ENCODE peak calls at places on chromosomes 13 and 19, in five cellular contexts. One of them, this sample, is unnamed.

GRCh38 chr13:110436786-110437370 is 124.6 kb downstream of the RAB20 start:
- DNase-seq in neuronal stem cell: no peak
- DNase-seq in mesenchymal stem cell: no peak
- DNase-seq in mesendoderm: no peak
- DNase-seq in astrocyte: no peak
- DNase-seq in this sample: no peak

GRCh38 chr19:35557539-35558399 is 5.7 kb downstream of the ATP4A start:
- DNase-seq in mesendoderm: peak
- DNase-seq in mesenchymal stem cell: peak
- DNase-seq in astrocyte: peak
- DNase-seq in neuronal stem cell: peak
- DNase-seq in this sample: peak

GRCh38 chr13:30679483-30680330 is 55.6 kb upstream of the ALOX5AP start:
- DNase-seq in neuronal stem cell: no peak
- DNase-seq in mesendoderm: peak
- DNase-seq in mesenchymal stem cell: peak
- DNase-seq in astrocyte: no peak
- DNase-seq in this sample: no peak

GRCh38 chr13:112616586-112617381 is 28.8 kb upstream of the TUBGCP3 start:
- DNase-seq in astrocyte: peak
- DNase-seq in neuronal stem cell: no peak
- DNase-seq in mesendoderm: peak
- DNase-seq in mesenchymal stem cell: peak
- DNase-seq in this sample: peak

GRCh38 chr19:51082641-51083040 is at the start of gene KLK14:
- DNase-seq in mesendoderm: no peak
- DNase-seq in mesenchymal stem cell: no peak
- DNase-seq in neuronal stem cell: no peak
- DNase-seq in astrocyte: no peak
- DNase-seq in this sample: no peak

GRCh38 chr19:5215431-5215830 is 125.2 kb downstream of the PTPRS start:
- DNase-seq in neuronal stem cell: no peak
- DNase-seq in mesenchymal stem cell: no peak
- DNase-seq in astrocyte: no peak
- DNase-seq in mesendoderm: no peak
- DNase-seq in this sample: no peak

GRCh38 chr13:64925284-64925683 is 2304.9 kb downstream of the PCDH9 start:
- DNase-seq in mesenchymal stem cell: peak
- DNase-seq in neuronal stem cell: peak
- DNase-seq in mesendoderm: peak
- DNase-seq in astrocyte: no peak
- DNase-seq in this sample: no peak

GRCh38 chr13:114092468-114092867 is 40.0 kb downstream of the RASA3 start:
- DNase-seq in astrocyte: no peak
- DNase-seq in mesenchymal stem cell: no peak
- DNase-seq in mesendoderm: no peak
- DNase-seq in neuronal stem cell: no peak
- DNase-seq in this sample: no peak

GRCh38 chr13:39353988-39354387 is 249.0 kb downstream of the LHFPL6 start:
- DNase-seq in neuronal stem cell: no peak
- DNase-seq in mesendoderm: no peak
- DNase-seq in astrocyte: peak
- DNase-seq in mesenchymal stem cell: peak
- DNase-seq in this sample: peak

GRCh38 chr13:63088226-63088625 is 1672.6 kb upstream of the PCDH20 start:
- DNase-seq in mesendoderm: no peak
- DNase-seq in mesenchymal stem cell: peak
- DNase-seq in neuronal stem cell: no peak
- DNase-seq in astrocyte: peak
- DNase-seq in this sample: no peak

GRCh38 chr19:6680141-6680540 is 10.2 kb upstream of the TNFSF14 start:
- DNase-seq in mesendoderm: no peak
- DNase-seq in neuronal stem cell: no peak
- DNase-seq in mesenchymal stem cell: no peak
- DNase-seq in astrocyte: no peak
- DNase-seq in this sample: peak

GRCh38 chr19:39499082-39499642 is 415 bp downstream of the DLL3 start:
- DNase-seq in mesenchymal stem cell: peak
- DNase-seq in astrocyte: no peak
- DNase-seq in mesendoderm: peak
- DNase-seq in neuronal stem cell: no peak
- DNase-seq in this sample: peak
- H3K4me2 ChIP-seq in mesenchymal stem cell: peak
- H3K4me2 ChIP-seq in astrocyte: peak
- H3K4me2 ChIP-seq in mesendoderm: peak
- H3K4me2 ChIP-seq in neuronal stem cell: peak
- H3K4me2 ChIP-seq in this sample: peak

DNA sequence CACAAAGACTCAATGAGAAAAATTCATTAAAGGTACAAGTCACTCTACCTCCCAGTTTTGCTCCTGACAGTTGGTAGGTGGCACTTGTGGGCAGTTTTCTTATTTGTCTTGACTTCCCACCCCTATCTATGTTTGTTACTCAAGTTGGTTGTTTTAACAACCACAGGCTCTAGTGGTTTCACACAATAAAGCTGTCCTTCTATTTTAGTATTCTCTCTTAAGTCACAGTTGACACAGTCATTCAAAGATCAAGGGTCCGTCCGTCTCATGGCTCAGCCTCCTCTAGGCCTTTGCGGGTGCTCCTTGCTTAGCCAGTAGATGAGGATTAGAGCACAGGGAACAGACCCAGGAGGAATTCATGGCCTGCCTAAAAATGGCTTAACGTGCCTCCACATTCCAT is 573.8 kb downstream of the IRS2 start:
- DNase-seq in mesendoderm: no peak
- DNase-seq in neuronal stem cell: no peak
- DNase-seq in astrocyte: no peak
- DNase-seq in mesenchymal stem cell: no peak
- DNase-seq in this sample: no peak
- H3K4me2 ChIP-seq in mesendoderm: no peak
- H3K4me2 ChIP-seq in neuronal stem cell: no peak
- H3K4me2 ChIP-seq in astrocyte: no peak
- H3K4me2 ChIP-seq in mesenchymal stem cell: no peak
- H3K4me2 ChIP-seq in this sample: no peak

GRCh38 chr19:55550321-55550650 is 4.9 kb upstream of the SBK3 start:
- DNase-seq in mesenchymal stem cell: no peak
- DNase-seq in neuronal stem cell: peak
- DNase-seq in mesendoderm: peak
- DNase-seq in astrocyte: peak
- DNase-seq in this sample: no peak
- H3K4me2 ChIP-seq in mesenchymal stem cell: no peak
- H3K4me2 ChIP-seq in neuronal stem cell: peak
- H3K4me2 ChIP-seq in mesendoderm: peak
- H3K4me2 ChIP-seq in astrocyte: peak
- H3K4me2 ChIP-seq in this sample: peak

GRCh38 chr19:11194173-11194572 is 3.2 kb downstream of the KANK2 start:
- DNase-seq in mesenchymal stem cell: no peak
- DNase-seq in mesendoderm: no peak
- DNase-seq in astrocyte: no peak
- DNase-seq in neuronal stem cell: no peak
- DNase-seq in this sample: no peak

GRCh38 chr19:11196406-11197287 is 698 bp downstream of the KANK2 start:
- DNase-seq in astrocyte: no peak
- DNase-seq in neuronal stem cell: no peak
- DNase-seq in mesendoderm: peak
- DNase-seq in mesenchymal stem cell: peak
- DNase-seq in this sample: no peak

GRCh38 chr19:11194657-11195056 is 2.7 kb downstream of the KANK2 start:
- DNase-seq in mesendoderm: no peak
- DNase-seq in neuronal stem cell: no peak
- DNase-seq in mesenchymal stem cell: peak
- DNase-seq in astrocyte: no peak
- DNase-seq in this sample: no peak

GRCh38 chr19:11195169-11195568 is 2.2 kb downstream of the KANK2 start:
- DNase-seq in astrocyte: no peak
- DNase-seq in mesenchymal stem cell: peak
- DNase-seq in mesendoderm: no peak
- DNase-seq in neuronal stem cell: no peak
- DNase-seq in this sample: no peak

GRCh38 chr19:11195681-11196080 is 1.7 kb downstream of the KANK2 start:
- DNase-seq in mesenchymal stem cell: no peak
- DNase-seq in astrocyte: no peak
- DNase-seq in mesendoderm: no peak
- DNase-seq in neuronal stem cell: no peak
- DNase-seq in this sample: no peak
- H3K4me2 ChIP-seq in mesenchymal stem cell: peak
- H3K4me2 ChIP-seq in astrocyte: peak
- H3K4me2 ChIP-seq in mesendoderm: no peak
- H3K4me2 ChIP-seq in neuronal stem cell: no peak
- H3K4me2 ChIP-seq in this sample: no peak

GRCh38 chr13:59663707-59664106 is 500.0 kb downstream of the DIAPH3 start:
- DNase-seq in neuronal stem cell: no peak
- DNase-seq in mesendoderm: no peak
- DNase-seq in astrocyte: no peak
- DNase-seq in mesenchymal stem cell: no peak
- DNase-seq in this sample: no peak

GRCh38 chr13:59658027-59658735 is 505.5 kb downstream of the DIAPH3 start:
- DNase-seq in mesendoderm: no peak
- DNase-seq in mesenchymal stem cell: no peak
- DNase-seq in neuronal stem cell: no peak
- DNase-seq in astrocyte: no peak
- DNase-seq in this sample: peak

GRCh38 chr13:59664586-59664985 is 499.1 kb downstream of the DIAPH3 start:
- DNase-seq in mesendoderm: no peak
- DNase-seq in astrocyte: no peak
- DNase-seq in mesenchymal stem cell: no peak
- DNase-seq in neuronal stem cell: no peak
- DNase-seq in this sample: no peak

GRCh38 chr13:59658736-59659330 is 504.9 kb downstream of the DIAPH3 start:
- DNase-seq in mesendoderm: no peak
- DNase-seq in astrocyte: no peak
- DNase-seq in mesenchymal stem cell: no peak
- DNase-seq in neuronal stem cell: no peak
- DNase-seq in this sample: no peak

GRCh38 chr13:59659981-59660380 is 503.7 kb downstream of the DIAPH3 start:
- DNase-seq in mesendoderm: no peak
- DNase-seq in neuronal stem cell: no peak
- DNase-seq in astrocyte: no peak
- DNase-seq in mesenchymal stem cell: no peak
- DNase-seq in this sample: no peak
- H3K4me2 ChIP-seq in mesendoderm: no peak
- H3K4me2 ChIP-seq in neuronal stem cell: no peak
- H3K4me2 ChIP-seq in astrocyte: no peak
- H3K4me2 ChIP-seq in mesenchymal stem cell: no peak
- H3K4me2 ChIP-seq in this sample: no peak

DNA sequence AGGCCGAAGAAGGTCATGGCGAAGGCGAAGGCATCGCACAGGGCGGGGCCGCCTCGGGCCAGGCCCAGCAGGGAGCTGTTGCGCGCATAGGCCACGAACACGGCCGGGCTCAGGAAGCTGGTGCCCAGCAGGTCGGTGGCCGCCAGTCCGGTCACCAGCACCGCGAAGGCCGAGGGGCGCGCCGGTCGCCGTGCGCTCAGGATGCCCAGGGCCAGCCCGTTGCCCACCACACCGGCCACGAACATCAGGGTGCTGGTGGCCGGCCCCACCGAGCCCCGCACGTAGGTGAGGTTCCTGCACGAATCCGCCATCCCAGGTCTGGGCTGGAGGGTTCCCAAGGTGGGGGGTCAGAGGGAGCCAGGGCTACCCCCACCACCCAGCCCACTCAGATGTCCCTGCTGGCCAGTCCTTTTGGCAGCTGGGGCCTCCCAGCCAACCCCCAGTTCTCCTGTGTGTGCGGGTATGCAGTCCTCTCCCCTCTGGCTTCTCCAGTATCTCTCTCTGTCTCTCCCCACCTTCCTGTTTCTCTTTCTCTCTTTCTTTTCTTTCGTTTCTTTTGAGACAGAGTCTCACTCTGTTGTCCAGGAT is 880 bp downstream of the PTGIR start:
- DNase-seq in mesendoderm: no peak
- DNase-seq in astrocyte: no peak
- DNase-seq in mesenchymal stem cell: no peak
- DNase-seq in neuronal stem cell: no peak
- DNase-seq in this sample: no peak
- H3K4me2 ChIP-seq in mesendoderm: no peak
- H3K4me2 ChIP-seq in astrocyte: peak
- H3K4me2 ChIP-seq in mesenchymal stem cell: no peak
- H3K4me2 ChIP-seq in neuronal stem cell: no peak
- H3K4me2 ChIP-seq in this sample: no peak

GRCh38 chr13:33345842-33346241 is 60.3 kb upstream of the STARD13 start:
- DNase-seq in neuronal stem cell: no peak
- DNase-seq in mesenchymal stem cell: no peak
- DNase-seq in mesendoderm: no peak
- DNase-seq in astrocyte: no peak
- DNase-seq in this sample: no peak

GRCh38 chr13:33347866-33348265 is 62.3 kb upstream of the STARD13 start:
- DNase-seq in mesendoderm: no peak
- DNase-seq in neuronal stem cell: no peak
- DNase-seq in mesenchymal stem cell: peak
- DNase-seq in astrocyte: no peak
- DNase-seq in this sample: no peak

GRCh38 chr13:33349314-33349995 is 63.9 kb upstream of the STARD13 start:
- DNase-seq in neuronal stem cell: peak
- DNase-seq in mesendoderm: peak
- DNase-seq in mesenchymal stem cell: peak
- DNase-seq in astrocyte: no peak
- DNase-seq in this sample: no peak

GRCh38 chr13:33349996-33350826 is 64.7 kb upstream of the STARD13 start:
- DNase-seq in mesendoderm: peak
- DNase-seq in mesenchymal stem cell: peak
- DNase-seq in astrocyte: peak
- DNase-seq in neuronal stem cell: peak
- DNase-seq in this sample: no peak

DNA sequence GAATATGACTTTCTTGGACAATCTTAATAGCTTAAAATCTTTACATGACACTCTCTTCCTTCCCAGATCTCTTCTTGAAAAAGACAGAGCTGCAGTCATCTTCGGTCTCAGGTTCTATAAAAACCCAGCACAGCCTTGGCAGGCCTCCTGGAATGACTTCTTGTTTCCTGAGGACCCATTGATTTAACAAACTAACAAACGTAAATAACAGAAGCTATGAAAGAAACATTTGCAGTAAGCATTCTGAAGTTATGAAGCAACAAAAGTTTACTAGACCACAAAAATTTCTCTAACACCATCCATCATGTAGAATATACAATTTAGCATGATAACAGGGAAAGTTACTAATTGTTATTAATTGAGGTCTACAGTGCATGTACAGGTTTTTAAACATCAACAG is 62.8 kb upstream of the STARD13 start:
- DNase-seq in mesendoderm: no peak
- DNase-seq in mesenchymal stem cell: peak
- DNase-seq in neuronal stem cell: no peak
- DNase-seq in astrocyte: peak
- DNase-seq in this sample: no peak
- H3K4me2 ChIP-seq in mesendoderm: no peak
- H3K4me2 ChIP-seq in mesenchymal stem cell: no peak
- H3K4me2 ChIP-seq in neuronal stem cell: no peak
- H3K4me2 ChIP-seq in astrocyte: peak
- H3K4me2 ChIP-seq in this sample: no peak

GRCh38 chr19:1285737-1286360 is at the start of gene EFNA2:
- DNase-seq in neuronal stem cell: no peak
- DNase-seq in mesendoderm: no peak
- DNase-seq in astrocyte: no peak
- DNase-seq in mesenchymal stem cell: no peak
- DNase-seq in this sample: no peak
- H3K4me2 ChIP-seq in neuronal stem cell: peak
- H3K4me2 ChIP-seq in mesendoderm: peak
- H3K4me2 ChIP-seq in astrocyte: peak
- H3K4me2 ChIP-seq in mesenchymal stem cell: peak
- H3K4me2 ChIP-seq in this sample: peak